ENCODE peak calls at places on chromosome 12, in six cellular contexts. One of them, this sample, is unnamed.
A peak's percentile ranks its signal among the peaks of the same experiment; 100 is the strongest.

GRCh38 chr12:65740506-65740872 is 83.8 kb upstream of the HMGA2 start:
- DNase-seq in CD4-positive, alpha-beta T cell: no peak
- DNase-seq in IMR-90: no peak
- DNase-seq in mesothelial cell of epicardium: no peak
- DNase-seq in astrocyte of the spinal cord: no peak
- DNase-seq in dorsolateral prefrontal cortex: no peak
- DNase-seq in this sample: no peak

GRCh38 chr12:98294426-98294825 is 221.0 kb upstream of the TMPO start:
- DNase-seq in dorsolateral prefrontal cortex: no peak
- DNase-seq in IMR-90: no peak
- DNase-seq in mesothelial cell of epicardium: no peak
- DNase-seq in CD4-positive, alpha-beta T cell: no peak
- DNase-seq in astrocyte of the spinal cord: no peak
- DNase-seq in this sample: no peak

GRCh38 chr12:109503611-109504010 is 26.2 kb downstream of the UBE3B start:
- DNase-seq in astrocyte of the spinal cord: no peak
- DNase-seq in mesothelial cell of epicardium: no peak
- DNase-seq in CD4-positive, alpha-beta T cell: no peak
- DNase-seq in dorsolateral prefrontal cortex: no peak
- DNase-seq in IMR-90: no peak
- DNase-seq in this sample: no peak

GRCh38 chr12:122080149-122081107 is 1.9 kb downstream of the MLXIP start:
- DNase-seq in mesothelial cell of epicardium: no peak
- DNase-seq in CD4-positive, alpha-beta T cell: no peak
- DNase-seq in astrocyte of the spinal cord: peak; percentile 84
- DNase-seq in IMR-90: peak; percentile 86
- DNase-seq in dorsolateral prefrontal cortex: no peak
- DNase-seq in this sample: no peak

GRCh38 chr12:120462099-120462640 is 7.4 kb downstream of the SRSF9 start:
- DNase-seq in dorsolateral prefrontal cortex: no peak
- DNase-seq in mesothelial cell of epicardium: no peak
- DNase-seq in CD4-positive, alpha-beta T cell: no peak
- DNase-seq in IMR-90: no peak
- DNase-seq in astrocyte of the spinal cord: no peak
- DNase-seq in this sample: no peak

GRCh38 chr12:108907861-108908302 is 28.0 kb downstream of the DAO start:
- DNase-seq in astrocyte of the spinal cord: no peak
- DNase-seq in CD4-positive, alpha-beta T cell: no peak
- DNase-seq in dorsolateral prefrontal cortex: no peak
- DNase-seq in IMR-90: no peak
- DNase-seq in mesothelial cell of epicardium: no peak
- DNase-seq in this sample: no peak

GRCh38 chr12:45402288-45402687 is 186.4 kb downstream of the ANO6 start:
- DNase-seq in astrocyte of the spinal cord: no peak
- DNase-seq in CD4-positive, alpha-beta T cell: no peak
- DNase-seq in IMR-90: peak; percentile 50
- DNase-seq in mesothelial cell of epicardium: no peak
- DNase-seq in dorsolateral prefrontal cortex: no peak
- DNase-seq in this sample: no peak

GRCh38 chr12:62893276-62893675 is 41.7 kb downstream of the PPM1H start:
- DNase-seq in mesothelial cell of epicardium: no peak
- DNase-seq in astrocyte of the spinal cord: no peak
- DNase-seq in dorsolateral prefrontal cortex: no peak
- DNase-seq in CD4-positive, alpha-beta T cell: no peak
- DNase-seq in IMR-90: no peak
- DNase-seq in this sample: no peak

GRCh38 chr12:1859643-1860042 is 39.3 kb downstream of the LRTM2 start:
- DNase-seq in IMR-90: peak; percentile 40
- DNase-seq in dorsolateral prefrontal cortex: no peak
- DNase-seq in CD4-positive, alpha-beta T cell: no peak
- DNase-seq in mesothelial cell of epicardium: no peak
- DNase-seq in astrocyte of the spinal cord: no peak
- DNase-seq in this sample: no peak

GRCh38 chr12:8527250-8528130 is 13.2 kb downstream of the CLEC4E start:
- DNase-seq in astrocyte of the spinal cord: no peak
- DNase-seq in CD4-positive, alpha-beta T cell: no peak
- DNase-seq in IMR-90: no peak
- DNase-seq in dorsolateral prefrontal cortex: no peak
- DNase-seq in mesothelial cell of epicardium: no peak
- DNase-seq in this sample: no peak

GRCh38 chr12:62785941-62786559 is 148.9 kb downstream of the PPM1H start:
- DNase-seq in CD4-positive, alpha-beta T cell: no peak
- DNase-seq in dorsolateral prefrontal cortex: no peak
- DNase-seq in mesothelial cell of epicardium: no peak
- DNase-seq in astrocyte of the spinal cord: peak; percentile 94
- DNase-seq in IMR-90: peak; percentile 93
- DNase-seq in this sample: no peak

GRCh38 chr12:55280991-55281390 is 15.4 kb downstream of the OR6C6 start:
- DNase-seq in astrocyte of the spinal cord: no peak
- DNase-seq in IMR-90: no peak
- DNase-seq in CD4-positive, alpha-beta T cell: no peak
- DNase-seq in mesothelial cell of epicardium: no peak
- DNase-seq in dorsolateral prefrontal cortex: no peak
- DNase-seq in this sample: no peak

GRCh38 chr12:130583800-130584199 is 132.3 kb downstream of the RIMBP2 start:
- DNase-seq in dorsolateral prefrontal cortex: no peak
- DNase-seq in mesothelial cell of epicardium: no peak
- DNase-seq in astrocyte of the spinal cord: no peak
- DNase-seq in CD4-positive, alpha-beta T cell: no peak
- DNase-seq in IMR-90: no peak
- DNase-seq in this sample: no peak

GRCh38 chr12:109069307-109070231 is 17.2 kb downstream of the USP30 start:
- DNase-seq in dorsolateral prefrontal cortex: no peak
- DNase-seq in CD4-positive, alpha-beta T cell: no peak
- DNase-seq in astrocyte of the spinal cord: no peak
- DNase-seq in IMR-90: no peak
- DNase-seq in mesothelial cell of epicardium: no peak
- DNase-seq in this sample: no peak

DNA sequence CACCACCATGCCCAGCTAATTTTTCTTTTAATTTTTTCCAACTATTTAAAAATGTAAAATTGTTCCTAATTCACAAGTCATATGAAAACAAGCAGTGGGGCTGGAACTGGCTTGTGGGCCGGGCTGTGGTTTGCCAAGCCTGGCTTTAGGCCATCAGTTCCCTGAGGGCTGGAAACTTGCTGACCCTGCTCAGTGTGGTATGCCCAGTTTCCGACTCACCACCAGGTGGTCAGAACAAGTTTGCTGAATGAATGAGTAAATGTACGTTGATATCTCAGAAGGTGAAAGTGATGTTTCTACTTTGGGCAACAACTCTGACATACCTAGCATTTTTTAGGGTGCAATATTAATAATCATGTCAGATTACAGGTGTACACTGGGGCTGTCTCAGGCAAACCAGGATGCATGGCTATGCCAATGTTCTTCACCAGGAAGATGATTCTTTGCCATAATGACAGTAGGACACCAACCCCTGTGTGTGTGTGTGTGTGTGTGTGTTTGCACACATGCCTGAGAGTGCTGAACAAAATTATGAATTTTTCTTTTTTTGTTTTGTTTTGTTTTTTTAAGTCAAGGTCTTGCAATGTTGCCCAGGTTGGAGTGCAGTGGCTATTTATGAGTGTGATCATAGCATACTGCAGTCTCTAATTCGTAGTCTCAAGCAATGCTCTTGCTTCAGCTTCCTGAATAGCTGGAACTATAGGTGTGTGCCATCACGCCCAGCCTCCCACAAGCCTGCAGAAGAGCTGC is 106.1 kb downstream of the PTPN11 start:
- DNase-seq in mesothelial cell of epicardium: no peak
- DNase-seq in dorsolateral prefrontal cortex: no peak
- DNase-seq in astrocyte of the spinal cord: peak; percentile 40
- DNase-seq in CD4-positive, alpha-beta T cell: no peak
- DNase-seq in IMR-90: peak; percentile 29
- DNase-seq in this sample: no peak
- TF ChIP-seq CTCF in mesothelial cell of epicardium: no peak
- TF ChIP-seq CTCF in dorsolateral prefrontal cortex: no peak
- TF ChIP-seq CTCF in astrocyte of the spinal cord: peak; percentile 8
- TF ChIP-seq CTCF in CD4-positive, alpha-beta T cell: no peak
- TF ChIP-seq CTCF in IMR-90: no peak
- TF ChIP-seq CTCF in this sample: peak; percentile 48

GRCh38 chr12:115767921-115768320 is 509.6 kb downstream of the MED13L start:
- DNase-seq in astrocyte of the spinal cord: no peak
- DNase-seq in dorsolateral prefrontal cortex: no peak
- DNase-seq in CD4-positive, alpha-beta T cell: no peak
- DNase-seq in mesothelial cell of epicardium: no peak
- DNase-seq in IMR-90: no peak
- DNase-seq in this sample: no peak

GRCh38 chr12:115770643-115771042 is 506.9 kb downstream of the MED13L start:
- DNase-seq in CD4-positive, alpha-beta T cell: no peak
- DNase-seq in astrocyte of the spinal cord: no peak
- DNase-seq in mesothelial cell of epicardium: no peak
- DNase-seq in dorsolateral prefrontal cortex: no peak
- DNase-seq in IMR-90: no peak
- DNase-seq in this sample: no peak

GRCh38 chr12:115774148-115774905 is 503.2 kb downstream of the MED13L start:
- DNase-seq in CD4-positive, alpha-beta T cell: no peak
- DNase-seq in dorsolateral prefrontal cortex: no peak
- DNase-seq in IMR-90: no peak
- DNase-seq in mesothelial cell of epicardium: no peak
- DNase-seq in astrocyte of the spinal cord: no peak
- DNase-seq in this sample: no peak

GRCh38 chr12:115771601-115772000 is 505.9 kb downstream of the MED13L start:
- DNase-seq in mesothelial cell of epicardium: no peak
- DNase-seq in CD4-positive, alpha-beta T cell: no peak
- DNase-seq in astrocyte of the spinal cord: no peak
- DNase-seq in IMR-90: no peak
- DNase-seq in dorsolateral prefrontal cortex: no peak
- DNase-seq in this sample: no peak

DNA sequence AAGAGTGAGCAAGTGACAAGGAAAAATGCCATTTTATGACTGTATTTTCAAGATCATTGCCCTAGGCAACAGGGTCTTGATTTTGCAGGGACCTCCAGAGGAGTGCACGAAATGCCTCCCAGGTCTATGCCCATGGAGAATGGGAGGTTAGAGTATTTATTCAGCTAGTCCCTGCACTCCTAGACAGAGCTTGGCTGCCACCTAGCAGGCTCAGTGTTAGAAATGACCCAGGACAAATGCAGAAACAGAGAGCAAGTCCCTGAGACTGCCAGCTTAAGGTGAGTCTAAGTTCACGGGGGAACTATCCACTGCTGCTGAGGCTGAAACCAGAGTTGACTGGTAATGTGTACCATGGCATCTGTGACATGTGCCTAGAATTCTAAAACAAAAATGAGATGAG is 506.4 kb downstream of the MED13L start:
- DNase-seq in dorsolateral prefrontal cortex: no peak
- DNase-seq in CD4-positive, alpha-beta T cell: no peak
- DNase-seq in astrocyte of the spinal cord: no peak
- DNase-seq in mesothelial cell of epicardium: no peak
- DNase-seq in IMR-90: no peak
- DNase-seq in this sample: no peak
- TF ChIP-seq CTCF in dorsolateral prefrontal cortex: no peak
- TF ChIP-seq CTCF in CD4-positive, alpha-beta T cell: no peak
- TF ChIP-seq CTCF in astrocyte of the spinal cord: peak; percentile 6
- TF ChIP-seq CTCF in mesothelial cell of epicardium: peak; percentile 18
- TF ChIP-seq CTCF in IMR-90: no peak
- TF ChIP-seq CTCF in this sample: peak; percentile 49

DNA sequence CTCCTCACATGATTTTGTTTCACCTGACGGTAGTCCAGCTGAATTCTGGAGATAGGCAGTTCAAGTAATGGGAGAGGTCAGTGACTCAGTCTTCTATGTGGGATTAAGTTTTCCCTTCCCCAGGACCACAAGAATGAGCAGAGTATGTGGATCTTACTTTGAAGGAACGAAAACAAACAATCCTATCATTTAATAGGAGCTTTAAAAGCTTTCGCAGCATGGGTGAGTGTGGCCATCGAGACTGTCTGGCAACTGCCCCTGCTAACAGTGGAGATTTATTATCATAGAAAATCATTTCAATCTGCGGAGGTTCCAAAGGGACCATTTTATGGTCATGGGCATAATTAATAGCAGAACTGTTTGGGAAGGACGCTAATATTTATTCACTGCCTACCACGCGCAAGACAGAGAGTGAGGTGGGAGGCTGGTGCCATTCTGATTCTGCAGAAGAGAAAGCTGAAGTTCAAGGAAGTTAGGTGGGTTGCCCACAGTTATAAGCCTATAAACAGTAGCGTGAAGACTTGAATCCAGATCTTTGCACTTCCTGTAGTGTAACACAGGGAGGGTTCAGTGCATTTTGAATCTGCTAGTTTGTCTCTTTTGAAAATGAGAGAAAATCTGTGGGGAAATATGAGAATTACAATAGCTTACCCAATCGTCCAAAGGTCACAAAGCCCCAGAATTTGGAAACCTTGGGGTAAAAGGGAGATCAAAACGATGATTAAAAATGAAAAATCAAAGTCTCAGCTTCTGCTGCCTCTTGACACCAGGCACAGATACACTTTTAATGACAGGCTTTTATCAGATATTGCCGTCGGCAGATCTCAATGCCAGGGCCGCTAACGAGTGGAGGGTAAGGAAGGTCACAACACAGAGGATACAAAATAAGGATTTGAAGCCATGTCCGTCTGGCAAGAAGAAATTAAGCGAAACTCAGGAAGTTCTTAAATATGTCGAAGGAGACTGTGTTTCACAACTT is 209.6 kb downstream of the CRADD start:
- DNase-seq in dorsolateral prefrontal cortex: no peak
- DNase-seq in astrocyte of the spinal cord: peak; percentile 81
- DNase-seq in IMR-90: peak; percentile 89
- DNase-seq in CD4-positive, alpha-beta T cell: no peak
- DNase-seq in mesothelial cell of epicardium: no peak
- DNase-seq in this sample: no peak
- TF ChIP-seq CTCF in dorsolateral prefrontal cortex: no peak
- TF ChIP-seq CTCF in astrocyte of the spinal cord: no peak
- TF ChIP-seq CTCF in IMR-90: no peak
- TF ChIP-seq CTCF in CD4-positive, alpha-beta T cell: no peak
- TF ChIP-seq CTCF in mesothelial cell of epicardium: no peak
- TF ChIP-seq CTCF in this sample: no peak

GRCh38 chr12:59075141-59075540 is 154.8 kb upstream of the LRIG3 start:
- DNase-seq in astrocyte of the spinal cord: no peak
- DNase-seq in IMR-90: no peak
- DNase-seq in dorsolateral prefrontal cortex: no peak
- DNase-seq in CD4-positive, alpha-beta T cell: no peak
- DNase-seq in mesothelial cell of epicardium: no peak
- DNase-seq in this sample: no peak

GRCh38 chr12:59078027-59078426 is 157.7 kb upstream of the LRIG3 start:
- DNase-seq in mesothelial cell of epicardium: no peak
- DNase-seq in astrocyte of the spinal cord: no peak
- DNase-seq in CD4-positive, alpha-beta T cell: no peak
- DNase-seq in IMR-90: no peak
- DNase-seq in dorsolateral prefrontal cortex: no peak
- DNase-seq in this sample: no peak

GRCh38 chr12:59076611-59077010 is 156.3 kb upstream of the LRIG3 start:
- DNase-seq in astrocyte of the spinal cord: no peak
- DNase-seq in mesothelial cell of epicardium: no peak
- DNase-seq in IMR-90: no peak
- DNase-seq in CD4-positive, alpha-beta T cell: no peak
- DNase-seq in dorsolateral prefrontal cortex: no peak
- DNase-seq in this sample: no peak

GRCh38 chr12:59077153-59077930 is 157.0 kb upstream of the LRIG3 start:
- DNase-seq in IMR-90: peak; percentile 24
- DNase-seq in astrocyte of the spinal cord: no peak
- DNase-seq in mesothelial cell of epicardium: no peak
- DNase-seq in dorsolateral prefrontal cortex: no peak
- DNase-seq in CD4-positive, alpha-beta T cell: no peak
- DNase-seq in this sample: no peak

DNA sequence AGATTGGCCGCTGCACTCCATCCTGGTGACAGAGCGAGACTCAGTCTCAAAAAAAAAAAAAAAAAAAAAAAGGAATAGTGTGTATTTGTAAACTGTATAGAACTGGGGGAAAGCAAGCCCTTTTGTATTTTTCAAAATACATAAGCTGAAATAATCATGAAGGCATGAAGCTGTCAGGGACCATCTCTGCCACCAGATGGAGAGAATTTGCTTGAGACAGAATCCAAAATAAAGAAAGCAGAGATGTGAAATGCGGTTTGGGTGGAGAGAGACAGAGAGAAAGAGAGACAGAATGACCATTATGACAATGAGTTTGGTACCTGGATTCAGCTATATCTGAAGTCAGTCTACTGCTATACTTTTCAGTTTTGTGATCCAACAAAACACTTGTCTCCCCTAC is 155.7 kb upstream of the LRIG3 start:
- DNase-seq in mesothelial cell of epicardium: no peak
- DNase-seq in IMR-90: no peak
- DNase-seq in dorsolateral prefrontal cortex: no peak
- DNase-seq in astrocyte of the spinal cord: no peak
- DNase-seq in CD4-positive, alpha-beta T cell: no peak
- DNase-seq in this sample: no peak
- TF ChIP-seq CTCF in mesothelial cell of epicardium: peak; percentile 21
- TF ChIP-seq CTCF in IMR-90: no peak
- TF ChIP-seq CTCF in dorsolateral prefrontal cortex: no peak
- TF ChIP-seq CTCF in astrocyte of the spinal cord: peak; percentile 16
- TF ChIP-seq CTCF in CD4-positive, alpha-beta T cell: no peak
- TF ChIP-seq CTCF in this sample: no peak